ENCODE peak calls at places on chromosomes 6 and 20, in eight cellular contexts. G is effector CD8-positive, alpha-beta T cell; R is NCI-H1436; H is epithelial cell of esophagus; M is memory B cell; C is cardiac fibroblast; D is lower lobe of right lung; X is non-pigmented ciliary epithelial cell. L is an unnamed sample.

GRCh38 chr6:73476722-73477121 is 15.2 kb downstream of the MTO1 start:
- DNase-seq in G (no peak), R (no peak), H (no peak), M (no peak), C (no peak), D (no peak), X (no peak), L (peak)

GRCh38 chr20:32631916-32632460 is 41.8 kb downstream of the C20orf203 start:
- DNase-seq in G (no peak), R (no peak), H (no peak), M (no peak), C (no peak), D (no peak), X (no peak), L (no peak)

GRCh38 chr6:150876598-150876997 is 11.1 kb downstream of the MTHFD1L start:
- DNase-seq in G (no peak), R (no peak), H (no peak), M (no peak), C (no peak), D (no peak), X (no peak), L (no peak)

GRCh38 chr6:111503660-111504059 is 20.6 kb upstream of the REV3L start:
- DNase-seq in G (no peak), R (peak), H (no peak), M (no peak), C (no peak), D (no peak), X (no peak), L (no peak)

GRCh38 chr20:51354769-51355319 is 187.7 kb downstream of the NFATC2 start:
- DNase-seq in G (no peak), R (no peak), H (no peak), M (no peak), C (peak), D (no peak), X (no peak), L (peak)

GRCh38 chr20:20064303-20064702 is 12.0 kb downstream of the CFAP61 start:
- DNase-seq in G (no peak), R (no peak), H (peak), M (no peak), C (no peak), D (no peak), X (no peak), L (no peak)

GRCh38 chr6:112205521-112206458 is 48.6 kb downstream of the LAMA4 start:
- DNase-seq in G (no peak), R (no peak), H (peak), M (no peak), C (peak), D (no peak), X (no peak), L (no peak)

GRCh38 chr6:37654727-37655500 is 42.8 kb downstream of the MDGA1 start:
- DNase-seq in G (no peak), R (no peak), H (no peak), M (no peak), C (no peak), D (no peak), X (no peak), L (no peak)

GRCh38 chr20:57195023-57195758 is 71.2 kb downstream of the BMP7 start:
- DNase-seq in G (no peak), R (no peak), H (no peak), M (no peak), C (no peak), D (no peak), X (no peak), L (no peak)

GRCh38 chr20:1112908-1113307 is 5.5 kb upstream of the PSMF1 start:
- DNase-seq in G (no peak), R (no peak), H (no peak), M (no peak), C (no peak), D (no peak), X (no peak), L (no peak)

GRCh38 chr20:10268636-10269035 is 50.0 kb downstream of the SNAP25 start:
- DNase-seq in G (no peak), R (no peak), H (no peak), M (no peak), C (no peak), D (no peak), X (no peak), L (no peak)

GRCh38 chr6:50076431-50076830 is 26.7 kb upstream of the DEFB112 start:
- DNase-seq in G (no peak), R (no peak), H (no peak), M (no peak), C (no peak), D (no peak), X (no peak), L (no peak)

GRCh38 chr6:167464177-167464576 is 139.3 kb downstream of the TTLL2 start:
- DNase-seq in G (no peak), R (no peak), H (no peak), M (no peak), C (no peak), D (no peak), X (no peak), L (no peak)

GRCh38 chr6:17584241-17584803 is 15.8 kb upstream of the FAM8A1 start:
- DNase-seq in G (no peak), R (peak), H (peak), M (no peak), C (peak), D (no peak), X (no peak), L (peak)

GRCh38 chr6:148530394-148530923 is 187.8 kb downstream of the SASH1 start:
- DNase-seq in G (no peak), R (no peak), H (peak), M (no peak), C (peak), D (no peak), X (peak), L (no peak)

GRCh38 chr20:51715028-51715872 is 52.9 kb downstream of the ATP9A start:
- DNase-seq in G (no peak), R (no peak), H (no peak), M (no peak), C (no peak), D (no peak), X (no peak), L (no peak)

GRCh38 chr6:130202782-130203181 is 20.0 kb downstream of the SAMD3 start:
- DNase-seq in G (no peak), R (no peak), H (no peak), M (no peak), C (no peak), D (no peak), X (no peak), L (no peak)

GRCh38 chr6:84522135-84522535 is 242.3 kb downstream of the TBX18 start:
- DNase-seq in G (no peak), R (no peak), H (peak), M (no peak), C (peak), D (no peak), X (peak), L (no peak)

GRCh38 chr6:2485116-2485515 is 239.7 kb upstream of the GMDS start:
- DNase-seq in G (no peak), R (no peak), H (no peak), M (no peak), C (no peak), D (no peak), X (no peak), L (no peak)

GRCh38 chr6:116111552-116112528 is 11.2 kb downstream of the NT5DC1 start:
- DNase-seq in G (no peak), R (peak), H (peak), M (no peak), C (peak), D (no peak), X (no peak), L (peak)

GRCh38 chr20:29873946-29874345 is 1383.5 kb upstream of the DEFB115 start:
- DNase-seq in G (no peak), R (no peak), H (peak), M (peak), C (peak), D (peak), X (no peak), L (peak)

GRCh38 chr20:48124960-48125359 is 339.7 kb upstream of the SULF2 start:
- DNase-seq in G (no peak), R (no peak), H (no peak), M (no peak), C (no peak), D (no peak), X (no peak), L (no peak)

GRCh38 chr20:56926501-56926900 is 297.4 kb downstream of the TFAP2C start:
- DNase-seq in G (no peak), R (no peak), H (no peak), M (no peak), C (no peak), D (no peak), X (no peak), L (no peak)

GRCh38 chr6:3841711-3842565 is 7.2 kb upstream of the FAM50B start:
- DNase-seq in G (no peak), R (no peak), H (peak), M (no peak), C (peak), D (no peak), X (no peak), L (no peak)